ENCODE peak calls at places on chromosomes 11 and 22, in four cellular contexts. H, Y, E and S are unnamed samples.

GRCh38 chr11:77322506-77322905 is 21.0 kb upstream of the GDPD4 start:
- DNase-seq in H (no peak), Y (no peak), E (peak; percentile 89), S (no peak)

GRCh38 chr11:64720167-64720566 is 2.8 kb downstream of the NRXN2 start:
- DNase-seq in H (no peak), Y (no peak), E (no peak), S (no peak)

GRCh38 chr11:126109941-126110731 is 47.5 kb upstream of the CDON start:
- DNase-seq in E (peak; percentile 63), Y (no peak), H (no peak), S (no peak)

GRCh38 chr11:116439480-116439759 is 333.4 kb downstream of the BUD13 start:
- DNase-seq in H (no peak), E (no peak), Y (no peak), S (no peak)

GRCh38 chr22:48556751-48557150 is 1270.9 kb downstream of the BRD1 start:
- DNase-seq in E (no peak), H (no peak), Y (no peak), S (no peak)

GRCh38 chr11:63536669-63537292 is at the start of gene PLAAT4:
- DNase-seq in E (peak; percentile 58), H (peak; percentile 16), Y (no peak), S (no peak)

GRCh38 chr22:34669001-34669400 is 397.0 kb upstream of the ISX start:
- DNase-seq in Y (no peak), E (no peak), H (no peak), S (no peak)

GRCh38 chr11:106670069-106670468 is 348.2 kb downstream of the GUCY1A2 start:
- DNase-seq in H (no peak), E (peak; percentile 4), Y (no peak), S (no peak)

GRCh38 chr11:105862736-105863367 is 159.2 kb downstream of the MSANTD4 start:
- DNase-seq in E (peak; percentile 68), H (peak; percentile 36), Y (no peak), S (no peak)

GRCh38 chr11:33542921-33543320 is 157.7 kb downstream of the C11orf91 start:
- DNase-seq in E (peak; percentile 40), H (peak; percentile 23), Y (peak; percentile 54), S (peak; percentile 55)

GRCh38 chr11:45994421-45995341 is 72.2 kb downstream of the LARGE2 start:
- DNase-seq in Y (peak; percentile 72), E (peak; percentile 51), H (no peak), S (no peak)

GRCh38 chr11:45856044-45856468 is 8.8 kb downstream of the CRY2 start:
- DNase-seq in E (peak; percentile 43), Y (no peak), H (no peak), S (no peak)

GRCh38 chr11:15278129-15278528 is 163.4 kb downstream of the INSC start:
- DNase-seq in Y (no peak), E (peak; percentile 29), H (no peak), S (no peak)

GRCh38 chr11:111166655-111167054 is 78.9 kb upstream of the POU2AF2 start:
- DNase-seq in Y (no peak), E (peak; percentile 11), H (no peak), S (no peak)

GRCh38 chr22:35684270-35684700 is 33.4 kb upstream of the APOL5 start:
- DNase-seq in E (peak; percentile 38), Y (no peak), H (peak; percentile 19), S (peak; percentile 25)

GRCh38 chr11:78170413-78170812 is 18.0 kb downstream of the KCTD21 start:
- DNase-seq in E (no peak), Y (no peak), H (no peak), S (no peak)

GRCh38 chr22:23383491-23384450 is 196.3 kb downstream of the IGLL1 start:
- DNase-seq in Y (no peak), H (no peak), E (no peak), S (no peak)

GRCh38 chr11:37496196-37496595 is 898.2 kb upstream of the RAG2 start:
- DNase-seq in Y (no peak), E (peak; percentile 28), H (no peak), S (no peak)

GRCh38 chr11:61152816-61153592 is 8.2 kb downstream of the VPS37C start:
- DNase-seq in Y (no peak), E (peak; percentile 70), H (no peak), S (no peak)

GRCh38 chr11:120121336-120121735 is 16.6 kb downstream of the TRIM29 start:
- DNase-seq in H (no peak), E (no peak), Y (no peak), S (no peak)

GRCh38 chr11:103920933-103921332 is 115.5 kb upstream of the DDI1 start:
- DNase-seq in H (no peak), E (no peak), Y (no peak), S (no peak)

GRCh38 chr11:21250196-21250595 is 580.8 kb downstream of the NELL1 start:
- DNase-seq in E (no peak), Y (no peak), H (no peak), S (no peak)

GRCh38 chr22:49087716-49088660 is 739.7 kb downstream of the BRD1 start:
- DNase-seq in Y (no peak), H (no peak), E (no peak), S (no peak)

GRCh38 chr11:2325719-2326118 is 23.9 kb downstream of the TSPAN32 start:
- DNase-seq in H (no peak), Y (no peak), E (peak; percentile 35), S (no peak)

GRCh38 chr11:8063319-8063718 is 17.7 kb upstream of the TUB start:
- DNase-seq in E (peak; percentile 72), Y (no peak), H (no peak), S (no peak)

GRCh38 chr11:124938206-124938765 is 2.4 kb upstream of the HEPACAM start:
- DNase-seq in H (peak; percentile 77), E (peak; percentile 40), Y (no peak), S (no peak)

GRCh38 chr11:6656936-6657335 is 1.3 kb upstream of the DCHS1 start:
- DNase-seq in E (no peak), Y (no peak), H (no peak), S (no peak)

GRCh38 chr11:117835576-117835975 is 11.0 kb upstream of the FXYD2 start:
- DNase-seq in E (no peak), Y (no peak), H (no peak), S (no peak)

GRCh38 chr22:46792061-46792796 is 29.8 kb downstream of the TBC1D22A start:
- DNase-seq in E (no peak), H (no peak), Y (no peak), S (no peak)

GRCh38 chr11:134645576-134645975 is 233.5 kb upstream of the B3GAT1 start:
- DNase-seq in Y (no peak), E (no peak), H (no peak), S (no peak)

GRCh38 chr22:45268958-45269844 is 15.5 kb upstream of the UPK3A start:
- DNase-seq in Y (peak; percentile 87), E (peak; percentile 53), H (no peak), S (peak; percentile 68)

GRCh38 chr22:41286639-41287091 is 678 bp upstream of the RANGAP1 start:
- DNase-seq in Y (no peak), E (peak; percentile 38), H (peak; percentile 60), S (peak; percentile 22)

GRCh38 chr11:111081021-111081511 is 164.5 kb upstream of the POU2AF2 start:
- DNase-seq in H (no peak), Y (no peak), E (peak; percentile 7), S (no peak)

GRCh38 chr11:115618428-115618827 is 114.2 kb upstream of the CADM1 start:
- DNase-seq in E (peak; percentile 36), H (no peak), Y (no peak), S (no peak)

DNA sequence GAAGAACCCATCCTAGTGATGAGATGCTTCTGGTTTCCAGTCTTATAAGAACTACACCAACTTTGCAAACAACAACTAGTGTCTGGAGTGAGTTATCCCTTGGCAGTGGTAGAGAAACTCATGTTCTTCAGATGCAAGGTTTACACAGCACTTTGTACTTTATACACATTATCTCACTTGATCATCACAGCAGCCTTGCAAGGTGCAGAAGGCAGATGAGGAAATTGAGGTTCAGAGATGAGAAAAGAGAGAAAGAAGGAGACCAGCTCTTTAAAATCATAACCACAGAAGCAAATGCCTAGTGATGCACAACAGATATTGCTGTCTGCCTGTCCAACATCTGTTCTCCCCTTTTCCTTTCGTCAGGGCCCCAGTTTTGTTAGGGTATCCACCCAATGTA is 16.7 kb upstream of the CD44 start:
- DNase-seq in E (no peak), H (no peak), Y (no peak), S (no peak)
- TF ChIP-seq MAZ in E (no peak), H (no peak), Y (no peak), S (no peak)

DNA sequence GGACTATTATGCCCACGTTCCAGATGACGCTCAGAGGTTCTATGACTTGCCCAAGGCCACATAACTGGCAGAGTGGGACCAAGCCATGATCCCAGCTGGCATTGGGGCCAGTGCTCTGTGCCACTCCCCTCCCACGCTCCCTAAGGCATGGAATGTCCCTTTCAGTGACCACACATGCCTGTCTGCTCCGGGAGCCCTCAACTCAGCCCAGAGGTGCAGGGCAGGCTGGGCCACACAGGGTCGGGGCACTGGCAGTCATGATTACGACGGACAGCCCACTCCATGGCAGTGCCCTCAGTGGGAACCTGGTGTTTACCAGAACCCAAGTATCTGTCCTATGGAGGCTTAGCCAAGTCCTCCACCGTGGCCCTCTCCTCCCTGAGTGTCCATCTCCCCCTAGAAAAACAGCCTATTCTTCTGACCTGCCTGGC is 10.0 kb downstream of the RHBDD3 start:
- DNase-seq in H (no peak), Y (no peak), E (no peak), S (no peak)
- TF ChIP-seq MAZ in H (no peak), Y (no peak), E (no peak), S (no peak)

GRCh38 chr22:27022741-27023373 is 365.5 kb downstream of the MIAT start:
- DNase-seq in E (no peak), Y (no peak), H (no peak), S (no peak)

GRCh38 chr22:27024982-27025381 is 367.6 kb downstream of the MIAT start:
- DNase-seq in E (no peak), Y (no peak), H (no peak), S (no peak)

GRCh38 chr22:27022256-27022655 is 364.9 kb downstream of the MIAT start:
- DNase-seq in H (no peak), E (no peak), Y (no peak), S (peak; percentile 5)

GRCh38 chr22:27019827-27020226 is 362.4 kb downstream of the MIAT start:
- DNase-seq in E (no peak), H (no peak), Y (no peak), S (peak; percentile 5)
- TF ChIP-seq MAZ in E (no peak), H (no peak), Y (no peak), S (no peak)

GRCh38 chr22:24405631-24406321 is 21.6 kb upstream of the ADORA2A start:
- DNase-seq in E (no peak), Y (no peak), H (no peak), S (no peak)

GRCh38 chr22:24408630-24409029 is 18.8 kb upstream of the ADORA2A start:
- DNase-seq in Y (no peak), H (no peak), E (no peak), S (no peak)

GRCh38 chr22:24406322-24407277 is 20.8 kb upstream of the ADORA2A start:
- DNase-seq in H (no peak), E (no peak), Y (peak; percentile 21), S (no peak)

GRCh38 chr22:24407884-24408283 is 19.5 kb upstream of the ADORA2A start:
- DNase-seq in Y (no peak), E (no peak), H (no peak), S (no peak)

GRCh38 chr22:24407278-24407665 is 20.1 kb upstream of the ADORA2A start:
- DNase-seq in E (no peak), Y (no peak), H (no peak), S (no peak)
- TF ChIP-seq MAZ in E (no peak), Y (no peak), H (no peak), S (no peak)

GRCh38 chr11:131754671-131755070 is 384.3 kb downstream of the NTM start:
- DNase-seq in Y (no peak), H (no peak), E (peak; percentile 63), S (no peak)
- TF ChIP-seq MAZ in Y (no peak), H (no peak), E (no peak), S (no peak)